ENCODE peak calls at places on chromosomes 12 and 14, in seven cellular contexts. L is T-helper 17 cell; N is stimulated activated effector memory CD8-positive, alpha-beta T cell treated with anti-CD3 and anti-CD28 coated beads, Interleukin-12 subunit alpha, Interleukin-12 subunit beta, amount 100 ng/mL, for 72 hours; V is stimulated activated CD8-positive, alpha-beta memory T cell treated with anti-CD3 and anti-CD28 coated beads, Interleukin-15, amount 100 ng/mL, for 24 hours; F is left cardiac atrium; D is NCI-H1694; P is astrocyte. O is an unnamed sample.

GRCh38 chr14:72793154-72793725 is 100.7 kb downstream of the DPF3 start:
- DNase-seq in L (no peak), N (no peak), V (no peak), F (no peak), D (peak), P (no peak), O (no peak)

GRCh38 chr14:37544407-37544806 is 50.6 kb downstream of the FOXA1 start:
- DNase-seq in L (no peak), N (no peak), V (no peak), F (no peak), D (no peak), P (no peak), O (no peak)

GRCh38 chr12:54932038-54932437 is 52.5 kb downstream of the TESPA1 start:
- DNase-seq in L (no peak), N (no peak), V (no peak), F (no peak), D (no peak), P (no peak), O (no peak)

GRCh38 chr14:91059576-91060471 is 617 bp downstream of the RPS6KA5 start:
- DNase-seq in L (peak), N (peak), V (peak), F (peak), D (peak), P (no peak), O (peak)

GRCh38 chr12:115004469-115005146 is 320.6 kb upstream of the TBX3 start:
- DNase-seq in L (no peak), N (no peak), V (no peak), F (no peak), D (no peak), P (no peak), O (no peak)

GRCh38 chr12:100473050-100473715 is 483 bp upstream of the NR1H4 start:
- DNase-seq in L (no peak), N (no peak), V (no peak), F (no peak), D (no peak), P (peak), O (no peak)

GRCh38 chr12:124053855-124054254 is 80.8 kb downstream of the ZNF664 start:
- DNase-seq in L (no peak), N (no peak), V (no peak), F (peak), D (no peak), P (peak), O (no peak)

GRCh38 chr14:102678394-102678793 is 85.9 kb downstream of the RCOR1 start:
- DNase-seq in L (no peak), N (no peak), V (no peak), F (no peak), D (no peak), P (no peak), O (no peak)

GRCh38 chr12:119338593-119339363 is 4.2 kb downstream of the CCDC60 start:
- DNase-seq in L (no peak), N (no peak), V (no peak), F (no peak), D (no peak), P (no peak), O (no peak)

GRCh38 chr12:57896437-57897201 is 44.7 kb upstream of the ATP23 start:
- DNase-seq in L (no peak), N (no peak), V (no peak), F (peak), D (peak), P (peak), O (no peak)

GRCh38 chr12:40144023-40144422 is 38.1 kb upstream of the SLC2A13 start:
- DNase-seq in L (no peak), N (no peak), V (no peak), F (no peak), D (no peak), P (no peak), O (no peak)

GRCh38 chr14:38121280-38121679 is 86.4 kb upstream of the SSTR1 start:
- DNase-seq in L (no peak), N (no peak), V (no peak), F (no peak), D (no peak), P (no peak), O (no peak)